ENCODE peak calls at places on chromosome 1, in seven cellular contexts. M is anterior cingulate cortex, D is Calu3, Q is left colon, J is OCI-LY7, E is substantia nigra, K is H7. R is an unnamed sample.

GRCh38 chr1:72037745-72038343 is 244.5 kb downstream of the NEGR1 start:
- DNase-seq in M (no peak), D (peak; percentile 57), Q (peak; percentile 25), J (peak; percentile 45), E (no peak), K (no peak), R (no peak)

GRCh38 chr1:22527555-22528296 is 35.6 kb upstream of the EPHA8 start:
- DNase-seq in M (no peak), D (no peak), Q (no peak), J (no peak), E (no peak), K (peak; percentile 76), R (peak; percentile 29)

GRCh38 chr1:100152271-100152670 is 19.3 kb downstream of the TRMT13 start:
- DNase-seq in M (no peak), D (no peak), Q (no peak), J (peak; percentile 44), E (no peak), K (no peak), R (no peak)

GRCh38 chr1:162990665-162991064 is 78.5 kb upstream of the RGS4 start:
- DNase-seq in M (no peak), D (no peak), Q (no peak), J (no peak), E (no peak), K (no peak), R (no peak)

GRCh38 chr1:9229549-9229948 is 5.0 kb upstream of the H6PD start:
- DNase-seq in M (no peak), D (no peak), Q (no peak), J (no peak), E (no peak), K (no peak), R (no peak)

GRCh38 chr1:19921310-19921709 is 2.1 kb downstream of the PLA2G2E start:
- DNase-seq in M (no peak), D (no peak), Q (peak; percentile 68), J (no peak), E (no peak), K (peak; percentile 48), R (no peak)

GRCh38 chr1:154611150-154611865 is 3.3 kb upstream of the ADAR start:
- DNase-seq in M (peak; percentile 33), D (no peak), Q (no peak), J (no peak), E (no peak), K (no peak), R (no peak)

GRCh38 chr1:43976890-43977289 is 2.1 kb upstream of the B4GALT2 start:
- DNase-seq in M (no peak), D (no peak), Q (no peak), J (no peak), E (no peak), K (no peak), R (no peak)

GRCh38 chr1:20366076-20366765 is 75.5 kb downstream of the VWA5B1 start:
- DNase-seq in M (no peak), D (no peak), Q (peak; percentile 67), J (no peak), E (no peak), K (peak; percentile 81), R (peak; percentile 47)

GRCh38 chr1:171438441-171438840 is 46.9 kb upstream of the PRRC2C start:
- DNase-seq in M (no peak), D (peak; percentile 80), Q (no peak), J (no peak), E (no peak), K (no peak), R (no peak)

GRCh38 chr1:67850611-67851075 is 17.4 kb upstream of the GNG12 start:
- DNase-seq in M (peak; percentile 24), D (peak; percentile 88), Q (peak; percentile 75), J (no peak), E (no peak), K (no peak), R (no peak)

GRCh38 chr1:52978045-52978444 is 51.0 kb downstream of the SCP2 start:
- DNase-seq in M (no peak), D (no peak), Q (no peak), J (no peak), E (no peak), K (no peak), R (no peak)

GRCh38 chr1:27821761-27822315 is 8.7 kb upstream of the PPP1R8 start:
- DNase-seq in M (no peak), D (no peak), Q (no peak), J (no peak), E (no peak), K (no peak), R (no peak)

GRCh38 chr1:8004113-8004802 is 21.9 kb downstream of the ERRFI1 start:
- DNase-seq in M (peak; percentile 85), D (no peak), Q (no peak), J (no peak), E (peak; percentile 35), K (no peak), R (no peak)

GRCh38 chr1:26111530-26112406 is at the start of gene PDIK1L:
- DNase-seq in M (peak; percentile 87), D (peak; percentile 92), Q (peak; percentile 92), J (peak; percentile 98), E (peak; percentile 85), K (peak; percentile 96), R (peak; percentile 91)